ENCODE peak calls at places on chromosomes 4 and X, in four cellular contexts. B is NB4, Y is GM12892, V is A549. A is an unnamed sample.

GRCh38 chrX:66384722-66385121 is 220.7 kb downstream of the HEPH start:
- DNase-seq in B (no peak), V (no peak), Y (no peak), A (no peak)

GRCh38 chrX:39205467-39205866 is 404.2 kb downstream of the MID1IP1 start:
- DNase-seq in V (no peak), B (no peak), Y (no peak), A (no peak)

GRCh38 chr4:2226261-2226660 is 15.7 kb downstream of the HAUS3 start:
- DNase-seq in Y (no peak), B (no peak), V (no peak), A (no peak)

GRCh38 chrX:110396777-110397176 is 38.1 kb downstream of the RTL9 start:
- DNase-seq in B (no peak), Y (no peak), V (no peak), A (no peak)

GRCh38 chr4:29805871-29806480 is 914.2 kb upstream of the PCDH7 start:
- DNase-seq in Y (no peak), V (no peak), B (no peak), A (no peak)

GRCh38 chr4:140901736-140902336 is 145.7 kb upstream of the TBC1D9 start:
- DNase-seq in V (no peak), Y (no peak), B (no peak), A (no peak)

GRCh38 chrX:73849054-73849453 is 286.1 kb downstream of the CHIC1 start:
- DNase-seq in V (no peak), B (no peak), Y (no peak), A (no peak)

GRCh38 chr4:77820836-77821561 is 1.8 kb upstream of the CNOT6L start:
- DNase-seq in V (no peak), B (peak; percentile 45), Y (no peak), A (no peak)

GRCh38 chr4:17493629-17494028 is 18.3 kb downstream of the QDPR start:
- DNase-seq in B (no peak), Y (no peak), V (no peak), A (no peak)

GRCh38 chrX:18353931-18354368 is 538 bp downstream of the SCML2 start:
- DNase-seq in Y (no peak), V (peak; percentile 24), B (peak; percentile 47), A (no peak)

GRCh38 chr4:24840362-24840761 is 45.0 kb downstream of the SOD3 start:
- DNase-seq in V (no peak), B (no peak), Y (no peak), A (no peak)

GRCh38 chrX:19886888-19887531 is 390 bp downstream of the SH3KBP1 start:
- DNase-seq in B (peak; percentile 53), Y (no peak), V (peak; percentile 48), A (no peak)

GRCh38 chr4:82561745-82562552 is at the start of gene TMEM150C:
- DNase-seq in V (peak; percentile 45), B (peak; percentile 6), Y (peak; percentile 19), A (no peak)

GRCh38 chrX:30822068-30822671 is 66.9 kb downstream of the TAB3 start:
- DNase-seq in B (peak; percentile 7), Y (no peak), V (no peak), A (peak; percentile 34)

GRCh38 chr4:16609170-16609758 is 289.2 kb downstream of the LDB2 start:
- DNase-seq in V (no peak), Y (no peak), B (no peak), A (no peak)

GRCh38 chr4:180455226-180455625 is 1788.0 kb upstream of the TENM3 start:
- DNase-seq in Y (no peak), V (no peak), B (no peak), A (no peak)

GRCh38 chrX:142828129-142828528 is 197.6 kb upstream of the SPANXN4 start:
- DNase-seq in B (no peak), V (no peak), Y (no peak), A (no peak)

GRCh38 chr4:59217910-59218631 is 1982.1 kb upstream of the ADGRL3 start:
- DNase-seq in B (no peak), Y (no peak), V (no peak), A (no peak)

GRCh38 chr4:153763404-153763803 is 3.6 kb upstream of the RNF175 start:
- DNase-seq in V (no peak), Y (no peak), B (peak; percentile 53), A (no peak)

GRCh38 chr4:146514651-146515379 is 6.9 kb downstream of the SLC10A7 start:
- DNase-seq in Y (no peak), V (no peak), B (no peak), A (no peak)

GRCh38 chr4:153115322-153116100 is 88.7 kb upstream of the TRIM2 start:
- DNase-seq in Y (no peak), B (peak; percentile 26), V (peak; percentile 52), A (peak; percentile 79)

GRCh38 chr4:79540143-79540542 is 132.1 kb upstream of the GK2 start:
- DNase-seq in Y (no peak), V (no peak), B (no peak), A (no peak)

GRCh38 chr4:14415146-14415545 is 587.1 kb upstream of the CPEB2 start:
- DNase-seq in B (peak; percentile 40), Y (no peak), V (no peak), A (no peak)

GRCh38 chrX:87900320-87900908 is 382.8 kb downstream of the KLHL4 start:
- DNase-seq in Y (no peak), B (peak; percentile 2), V (no peak), A (peak; percentile 50)

GRCh38 chr4:81436928-81437327 is 34.8 kb downstream of the RASGEF1B start:
- DNase-seq in B (no peak), Y (no peak), V (no peak), A (no peak)

GRCh38 chrX:23332888-23333821 is 1.5 kb upstream of the PTCHD1 start:
- DNase-seq in B (no peak), Y (no peak), V (no peak), A (no peak)

GRCh38 chrX:150967786-150968185 is 15.3 kb upstream of the HMGB3 start:
- DNase-seq in V (no peak), Y (no peak), B (no peak), A (no peak)

GRCh38 chr4:183860726-183861125 is 44.4 kb upstream of the STOX2 start:
- DNase-seq in V (no peak), Y (no peak), B (no peak), A (no peak)

GRCh38 chr4:946517-947471 is 14.5 kb downstream of the TMEM175 start:
- DNase-seq in B (no peak), Y (no peak), V (no peak), A (no peak)

GRCh38 chr4:77625485-77625884 is 19.9 kb downstream of the CXCL13 start:
- DNase-seq in B (no peak), V (no peak), Y (no peak), A (no peak)

GRCh38 chrX:12974217-12974796 is 603 bp upstream of the TMSB4X start:
- DNase-seq in B (peak; percentile 91), V (peak; percentile 60), Y (no peak), A (no peak)

GRCh38 chrX:91435465-91435864 is 826 bp downstream of the PABPC5 start:
- DNase-seq in V (no peak), Y (no peak), B (no peak), A (no peak)

GRCh38 chrX:91434351-91435168 is at the start of gene PABPC5:
- DNase-seq in V (no peak), B (no peak), Y (no peak), A (no peak)
- TF ChIP-seq POLR2A in V (no peak), B (no peak), Y (no peak), A (no peak)

GRCh38 chr4:38764292-38764691 is 18.5 kb downstream of the TLR10 start:
- DNase-seq in V (no peak), Y (no peak), B (no peak), A (no peak)

GRCh38 chr4:38765391-38765790 is 17.4 kb downstream of the TLR10 start:
- DNase-seq in V (no peak), Y (no peak), B (no peak), A (no peak)

GRCh38 chr4:38759790-38760122 is 23.0 kb downstream of the TLR10 start:
- DNase-seq in Y (no peak), V (no peak), B (no peak), A (no peak)

GRCh38 chr4:38760915-38761314 is 21.9 kb downstream of the TLR10 start:
- DNase-seq in V (no peak), Y (no peak), B (peak; percentile 42), A (peak; percentile 83)

GRCh38 chr4:38762560-38762959 is 20.2 kb downstream of the TLR10 start:
- DNase-seq in B (peak; percentile 20), V (no peak), Y (peak; percentile 46), A (no peak)
- TF ChIP-seq POLR2A in B (no peak), V (no peak), Y (peak; percentile 65), A (peak; percentile 77)

GRCh38 chrX:54359408-54359807 is 1.6 kb upstream of the WNK3 start:
- DNase-seq in Y (no peak), B (no peak), V (no peak), A (no peak)

GRCh38 chrX:54358424-54359211 is 772 bp upstream of the WNK3 start:
- DNase-seq in B (no peak), V (no peak), Y (peak; percentile 16), A (no peak)

GRCh38 chrX:54352677-54353076 is 5.2 kb downstream of the WNK3 start:
- DNase-seq in B (no peak), V (no peak), Y (no peak), A (no peak)

DNA sequence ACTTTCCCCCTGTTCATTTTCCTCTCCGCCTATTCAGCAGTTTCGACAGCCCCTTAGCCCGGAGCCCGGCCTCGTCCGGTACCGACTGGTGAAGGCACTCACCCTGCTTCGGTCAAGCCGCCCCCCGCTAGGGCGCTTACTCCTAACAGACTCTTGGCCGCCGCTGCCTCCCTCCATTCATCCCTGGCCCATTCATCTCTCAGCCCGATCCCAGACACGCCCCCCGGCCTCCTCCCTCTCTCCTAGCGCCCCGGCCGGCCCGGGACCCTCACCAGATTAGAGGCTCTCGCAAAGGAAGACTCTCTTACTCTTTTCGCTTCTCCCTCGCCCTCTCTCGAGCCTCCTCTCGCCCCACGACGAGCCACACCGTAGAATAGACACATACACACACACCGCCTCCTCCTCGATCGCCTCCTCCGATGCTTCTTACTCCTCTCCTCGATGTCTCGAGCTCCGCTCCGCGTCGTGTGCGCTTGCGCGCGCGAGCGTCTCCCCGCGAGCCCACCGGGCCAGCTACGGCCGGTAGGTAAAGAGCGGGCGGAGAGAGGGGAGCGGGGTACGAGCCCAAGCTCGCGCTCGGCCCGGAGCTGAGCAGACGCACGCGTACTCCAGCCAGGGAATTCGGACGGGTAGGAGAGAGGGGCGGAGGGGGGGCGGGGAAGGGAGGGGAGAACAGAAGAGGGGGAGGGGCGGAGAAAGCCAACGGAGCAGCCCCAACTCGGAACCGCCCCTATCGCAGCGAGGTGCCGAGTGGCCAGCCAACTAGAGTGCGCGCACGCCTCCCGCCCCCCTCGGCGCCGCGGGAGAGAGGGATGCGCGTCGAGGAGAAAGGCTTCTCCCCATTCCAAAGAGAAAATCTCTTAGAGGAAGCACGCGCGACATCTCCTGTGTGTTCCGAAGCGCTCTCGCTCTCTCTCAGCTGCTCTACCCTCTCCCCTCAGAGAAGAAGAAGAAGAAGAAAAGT is at the start of gene WNK3:
- DNase-seq in B (no peak), Y (peak; percentile 21), V (peak; percentile 35), A (no peak)
- TF ChIP-seq POLR2A in B (no peak), Y (no peak), V (no peak), A (no peak)

DNA sequence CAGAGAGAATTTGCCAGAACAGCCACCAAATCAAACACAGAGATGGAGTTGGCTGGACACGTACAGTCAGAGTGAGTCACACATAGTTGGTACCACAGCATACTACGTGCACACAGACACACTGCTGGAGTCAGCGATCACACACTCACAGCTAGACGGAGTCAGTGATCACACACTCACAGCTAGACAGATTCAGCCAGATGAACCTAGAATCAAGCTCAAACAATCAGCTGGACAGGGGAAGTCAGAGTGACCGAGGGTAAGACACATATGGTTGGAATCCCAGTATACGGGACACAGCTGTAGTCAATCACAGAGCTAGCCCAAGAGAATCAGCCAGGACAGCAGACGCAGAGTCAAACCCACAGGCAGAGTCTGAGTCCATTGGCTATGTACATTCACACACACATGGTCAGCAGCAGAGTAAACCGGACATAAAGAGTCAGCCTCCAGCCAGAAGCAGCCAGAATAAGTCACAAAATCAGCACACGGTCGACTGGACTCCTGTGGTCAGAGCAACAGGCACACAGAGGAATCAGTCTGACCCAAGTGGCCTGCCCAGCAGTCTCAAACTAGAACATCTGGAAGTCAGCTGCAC is 4.6 kb downstream of the SLC38A5 start:
- DNase-seq in B (no peak), Y (no peak), V (no peak), A (no peak)
- TF ChIP-seq POLR2A in B (no peak), Y (no peak), V (no peak), A (no peak)